ENCODE peak calls at places on chromosome 9, in seven cellular contexts. A is GM23248; O is CD4-positive, CD25-positive, alpha-beta regulatory T cell; Z is CD8-positive, alpha-beta T cell; T is stomach; I is upper lobe of left lung; L is neural progenitor cell. F is an unnamed sample. For H3K4me1, the result is how much of the 10 kb centered on the place peaks cover.

GRCh38 chr9:123382659-123383511 is 26.9 kb downstream of the CRB2 start:
- DNase-seq in A (no peak), O (no peak), Z (no peak), T (no peak), I (no peak), L (no peak), F (no peak)

GRCh38 chr9:36818965-36819870 is 214.8 kb downstream of the PAX5 start:
- DNase-seq in A (no peak), O (no peak), Z (no peak), T (no peak), I (no peak), L (peak), F (no peak)

GRCh38 chr9:5557606-5558587 is 47.6 kb downstream of the PDCD1LG2 start:
- DNase-seq in A (no peak), O (peak), Z (peak), T (no peak), I (peak), L (peak), F (no peak)

GRCh38 chr9:110330484-110331115 is 7.1 kb downstream of the TXNDC8 start:
- DNase-seq in A (peak), O (no peak), Z (no peak), T (no peak), I (no peak), L (no peak), F (peak)

GRCh38 chr9:70362952-70363351 is 51.5 kb downstream of the KLF9 start:
- DNase-seq in A (peak), O (no peak), Z (no peak), T (no peak), I (no peak), L (no peak), F (no peak)

GRCh38 chr9:134217431-134218210 is 53.3 kb upstream of the RNU6ATAC start:
- DNase-seq in A (no peak), O (no peak), Z (no peak), T (no peak), I (no peak), L (peak), F (no peak)

GRCh38 chr9:11792870-11793269 is 900.3 kb upstream of the TYRP1 start:
- DNase-seq in A (no peak), O (no peak), Z (no peak), T (no peak), I (no peak), L (no peak), F (no peak)

GRCh38 chr9:118674942-118675341 is 694.3 kb downstream of the BRINP1 start:
- DNase-seq in A (no peak), O (no peak), Z (no peak), T (no peak), I (no peak), L (no peak), F (no peak)

GRCh38 chr9:34562136-34562745 is 27.3 kb downstream of the CNTFR start:
- DNase-seq in A (no peak), O (no peak), Z (no peak), T (no peak), I (no peak), L (peak), F (no peak)

GRCh38 chr9:4678679-4679267 is 596 bp upstream of the CDC37L1 start:
- DNase-seq in A (peak), O (no peak), Z (no peak), T (no peak), I (no peak), L (no peak), F (peak)

GRCh38 chr9:6128030-6128429 is 87.6 kb upstream of the IL33 start:
- DNase-seq in A (no peak), O (no peak), Z (no peak), T (no peak), I (no peak), L (peak), F (no peak)

GRCh38 chr9:131642496-131643083 is 97.3 kb downstream of the PRRT1B start:
- DNase-seq in A (no peak), O (no peak), Z (no peak), T (no peak), I (no peak), L (peak), F (no peak)

GRCh38 chr9:129440394-129441186 is 180.3 kb downstream of the C9orf50 start:
- DNase-seq in A (no peak), O (no peak), Z (no peak), T (no peak), I (no peak), L (no peak), F (no peak)

GRCh38 chr9:109182940-109183798 is 16.1 kb upstream of the FRRS1L start:
- DNase-seq in A (peak), O (no peak), Z (no peak), T (peak), I (peak), L (peak), F (peak)

GRCh38 chr9:95409650-95410426 is 92.3 kb upstream of the FANCC start:
- DNase-seq in A (peak), O (no peak), Z (no peak), T (no peak), I (no peak), L (no peak), F (peak)

GRCh38 chr9:33785914-33786313 is 9.4 kb upstream of the PRSS3 start:
- DNase-seq in A (peak), O (no peak), Z (no peak), T (no peak), I (no peak), L (peak), F (no peak)

GRCh38 chr9:114001794-114002261 is 76.3 kb downstream of the AMBP start:
- DNase-seq in A (no peak), O (no peak), Z (no peak), T (peak), I (peak), L (no peak), F (no peak)

GRCh38 chr9:135281661-135282000 is 194.2 kb downstream of the OLFM1 start:
- DNase-seq in A (no peak), O (no peak), Z (no peak), T (no peak), I (no peak), L (no peak), F (no peak)

GRCh38 chr9:6502399-6502798 is 89.4 kb downstream of the UHRF2 start:
- DNase-seq in A (no peak), O (no peak), Z (no peak), T (no peak), I (no peak), L (no peak), F (no peak)

GRCh38 chr9:36036780-36037579 is at the start of gene RECK:
- DNase-seq in A (peak), O (peak), Z (peak), T (peak), I (peak), L (peak), F (peak)

GRCh38 chr9:24245988-24246387 is 299.7 kb downstream of the IZUMO3 start:
- DNase-seq in A (peak), O (no peak), Z (no peak), T (no peak), I (no peak), L (peak), F (peak)

GRCh38 chr9:89928106-89928505 is 323.3 kb downstream of the GADD45G start:
- DNase-seq in A (no peak), O (no peak), Z (no peak), T (no peak), I (no peak), L (no peak), F (no peak)

GRCh38 chr9:129626944-129627297 is 958 bp downstream of the NTMT1 start:
- DNase-seq in A (peak), O (peak), Z (no peak), T (no peak), I (no peak), L (no peak), F (peak)

GRCh38 chr9:21906878-21907277 is 87.3 kb downstream of the CDKN2A start:
- DNase-seq in A (peak), O (no peak), Z (no peak), T (no peak), I (no peak), L (no peak), F (peak)

GRCh38 chr9:124671861-124672260 is 99.2 kb downstream of the NR6A1 start:
- DNase-seq in A (no peak), O (no peak), Z (no peak), T (no peak), I (no peak), L (no peak), F (no peak)

GRCh38 chr9:34653610-34654072 is 1.7 kb downstream of the IL11RA start:
- DNase-seq in A (peak), O (no peak), Z (no peak), T (no peak), I (no peak), L (no peak), F (peak)

GRCh38 chr9:87324613-87325194 is 173.0 kb upstream of the DAPK1 start:
- DNase-seq in A (peak), O (peak), Z (no peak), T (no peak), I (no peak), L (peak), F (peak)

GRCh38 chr9:16321461-16322119 is 548.9 kb downstream of the BNC2 start:
- DNase-seq in A (peak), O (no peak), Z (no peak), T (no peak), I (peak), L (peak), F (peak)

GRCh38 chr9:126116351-126117157 is 210.1 kb upstream of the MVB12B start:
- DNase-seq in A (no peak), O (no peak), Z (no peak), T (peak), I (no peak), L (peak), F (no peak)

GRCh38 chr9:841371-842209 is at the start of gene DMRT1:
- DNase-seq in A (no peak), O (no peak), Z (no peak), T (no peak), I (peak), L (peak), F (no peak)

GRCh38 chr9:16384993-16385392 is 485.5 kb downstream of the BNC2 start:
- DNase-seq in A (no peak), O (no peak), Z (no peak), T (no peak), I (no peak), L (no peak), F (no peak)

GRCh38 chr9:113675475-113675941 is 200.6 kb upstream of the ZNF618 start:
- DNase-seq in A (peak), O (no peak), Z (no peak), T (peak), I (no peak), L (no peak), F (peak)

GRCh38 chr9:123453058-123453667 is 97.2 kb downstream of the CRB2 start:
- DNase-seq in A (no peak), O (no peak), Z (no peak), T (no peak), I (no peak), L (no peak), F (no peak)

GRCh38 chr9:137156567-137157375 is 13.1 kb downstream of the LRRC26 start:
- DNase-seq in A (peak), O (peak), Z (peak), T (peak), I (peak), L (peak), F (peak)

GRCh38 chr9:133188843-133189180 is 20.2 kb downstream of the OBP2B start:
- DNase-seq in A (no peak), O (no peak), Z (no peak), T (no peak), I (no peak), L (no peak), F (no peak)

GRCh38 chr9:76808636-76809035 is 44.4 kb downstream of the PCA3 start:
- DNase-seq in A (no peak), O (no peak), Z (no peak), T (no peak), I (no peak), L (no peak), F (no peak)

GRCh38 chr9:96564217-96564616 is 55.4 kb downstream of the CDC14B start:
- DNase-seq in A (no peak), O (no peak), Z (no peak), T (no peak), I (no peak), L (no peak), F (no peak)
- H3K4me1 ChIP-seq in A (under half), O (under half), Z (under half), T (under half), I (under half), L (under half), F (under half)

GRCh38 chr9:116479145-116479544 is 208.0 kb upstream of the TRIM32 start:
- DNase-seq in A (no peak), O (no peak), Z (no peak), T (no peak), I (no peak), L (no peak), F (no peak)

GRCh38 chr9:116475201-116475600 is 211.9 kb upstream of the TRIM32 start:
- DNase-seq in A (peak), O (no peak), Z (no peak), T (no peak), I (no peak), L (no peak), F (peak)

GRCh38 chr9:116476935-116477381 is 210.1 kb upstream of the TRIM32 start:
- DNase-seq in A (no peak), O (no peak), Z (no peak), T (no peak), I (no peak), L (peak), F (peak)

GRCh38 chr9:116477584-116478141 is 209.4 kb upstream of the TRIM32 start:
- DNase-seq in A (no peak), O (no peak), Z (no peak), T (no peak), I (no peak), L (no peak), F (no peak)

GRCh38 chr9:116476002-116476401 is 211.1 kb upstream of the TRIM32 start:
- DNase-seq in A (no peak), O (no peak), Z (no peak), T (no peak), I (no peak), L (no peak), F (no peak)
- H3K4me3 ChIP-seq in A (no peak), O (no peak), Z (no peak), T (no peak), I (no peak), L (no peak), F (no peak)

GRCh38 chr9:127182901-127183746 is 60.7 kb upstream of the ANGPTL2 start:
- DNase-seq in A (peak), O (no peak), Z (no peak), T (no peak), I (no peak), L (no peak), F (no peak)

GRCh38 chr9:127184641-127185040 is 62.2 kb upstream of the ANGPTL2 start:
- DNase-seq in A (peak), O (no peak), Z (no peak), T (no peak), I (no peak), L (no peak), F (no peak)

GRCh38 chr9:127185181-127185580 is 62.7 kb upstream of the ANGPTL2 start:
- DNase-seq in A (no peak), O (no peak), Z (no peak), T (no peak), I (no peak), L (no peak), F (no peak)

GRCh38 chr9:127185931-127186781 is 63.7 kb upstream of the ANGPTL2 start:
- DNase-seq in A (peak), O (no peak), Z (no peak), T (peak), I (peak), L (peak), F (peak)

DNA sequence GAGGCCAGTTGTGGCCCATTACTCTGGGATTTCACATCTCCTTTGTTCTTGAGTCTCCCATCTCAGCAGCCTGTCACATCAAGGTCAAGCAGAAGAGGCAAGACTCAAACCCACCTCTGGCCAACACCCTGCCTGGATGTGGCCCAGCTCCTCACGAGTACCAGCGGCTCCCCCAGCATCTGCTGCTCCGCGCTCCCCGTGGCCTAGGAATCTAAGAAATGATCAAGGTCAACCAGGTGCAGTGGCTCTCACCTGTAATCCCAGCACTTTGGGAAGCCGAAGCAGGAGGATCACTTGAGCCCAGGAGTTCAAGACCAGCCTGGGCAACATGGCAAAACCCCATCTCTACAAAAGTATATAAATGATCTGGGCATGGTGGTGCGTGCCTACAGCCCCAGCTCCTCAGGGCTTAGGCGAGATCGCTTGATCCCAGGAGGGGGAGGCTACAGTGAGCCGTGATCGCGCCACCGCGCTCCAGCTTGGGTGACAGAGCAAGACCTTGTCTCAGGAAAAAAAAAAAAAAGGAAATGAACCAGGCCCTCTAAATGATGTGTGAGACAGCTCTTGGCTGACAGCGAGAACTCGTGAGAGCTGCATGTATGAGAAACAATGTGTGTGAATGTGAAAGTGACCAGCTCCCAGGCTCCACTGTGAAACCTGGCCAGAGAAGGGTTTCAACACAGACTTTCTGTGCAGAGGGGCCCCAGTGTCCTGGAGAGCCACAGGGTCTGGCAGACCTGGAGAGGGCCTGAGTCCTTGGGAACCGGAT is 61.6 kb upstream of the ANGPTL2 start:
- DNase-seq in A (peak), O (no peak), Z (no peak), T (no peak), I (no peak), L (no peak), F (no peak)
- H3K4me1 ChIP-seq in A (under half), O (under half), Z (under half), T (under half), I (under half), L (under half), F (half or more)

GRCh38 chr9:115520626-115521025 is 402.7 kb upstream of the TNC start:
- DNase-seq in A (no peak), O (no peak), Z (no peak), T (no peak), I (no peak), L (peak), F (no peak)

GRCh38 chr9:115525438-115526058 is 407.6 kb upstream of the TNC start:
- DNase-seq in A (peak), O (no peak), Z (no peak), T (no peak), I (no peak), L (no peak), F (no peak)

GRCh38 chr9:115517335-115518075 is 399.5 kb upstream of the TNC start:
- DNase-seq in A (peak), O (no peak), Z (no peak), T (no peak), I (no peak), L (no peak), F (peak)

GRCh38 chr9:115524467-115525059 is 406.6 kb upstream of the TNC start:
- DNase-seq in A (peak), O (peak), Z (no peak), T (no peak), I (no peak), L (peak), F (peak)

DNA sequence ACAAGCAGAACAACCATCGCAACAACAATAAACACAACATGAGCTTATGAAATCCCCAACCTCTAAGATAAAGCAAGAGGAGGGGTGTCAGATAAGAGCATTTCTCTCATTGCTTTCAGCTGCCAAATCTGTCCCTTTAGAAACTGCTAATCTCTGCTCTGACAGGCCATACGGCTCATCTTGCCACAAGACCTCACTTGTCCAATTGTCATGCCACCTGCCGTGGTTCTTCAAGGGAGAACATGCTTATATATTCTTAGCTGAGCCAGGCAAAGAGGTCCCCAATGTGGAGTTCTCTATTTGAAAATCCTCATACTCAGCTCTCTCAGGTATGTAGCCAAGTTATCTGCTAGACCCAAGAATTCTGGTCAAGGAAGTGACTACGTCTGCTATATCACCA is 405.0 kb upstream of the TNC start:
- DNase-seq in A (no peak), O (no peak), Z (no peak), T (no peak), I (no peak), L (no peak), F (no peak)
- H3K4me3 ChIP-seq in A (no peak), O (no peak), Z (no peak), T (no peak), I (no peak), L (no peak), F (no peak)